ENCODE peak calls at places on chromosome 2, in five cellular contexts. R is GDM1; P is activated T-cell treated with anti-CD3 and anti-CD28 coated beads, Interleukin-2, amount 50 U/mL, for 24 hours; X is IMR-90; B is HTR-8/SVneo. Y is an unnamed sample.

GRCh38 chr2:36861896-36862295 is 104.4 kb downstream of the STRN start:
- DNase-seq in R (no peak), P (no peak), X (no peak), B (no peak), Y (no peak)

GRCh38 chr2:133241231-133241575 is 327.1 kb downstream of the NCKAP5 start:
- DNase-seq in R (no peak), P (no peak), X (peak), B (no peak), Y (peak)

GRCh38 chr2:68806511-68807109 is 64.6 kb downstream of the BMP10 start:
- DNase-seq in R (no peak), P (no peak), X (peak), B (no peak), Y (peak)

GRCh38 chr2:3451926-3452671 is 67.2 kb downstream of the ADI1 start:
- DNase-seq in R (no peak), P (no peak), X (no peak), B (no peak), Y (no peak)

GRCh38 chr2:239316562-239317465 is 84.0 kb downstream of the HDAC4 start:
- DNase-seq in R (no peak), P (peak), X (peak), B (no peak), Y (no peak)

GRCh38 chr2:57575703-57576268 is 470.8 kb upstream of the VRK2 start:
- DNase-seq in R (no peak), P (no peak), X (no peak), B (no peak), Y (no peak)

GRCh38 chr2:34266908-34267697 is 668.0 kb upstream of the FAM98A start:
- DNase-seq in R (no peak), P (no peak), X (no peak), B (no peak), Y (no peak)

GRCh38 chr2:19819097-19820065 is 82.4 kb downstream of the TTC32 start:
- DNase-seq in R (no peak), P (no peak), X (peak), B (peak), Y (peak)

GRCh38 chr2:133780099-133780996 is 212.1 kb upstream of the NCKAP5 start:
- DNase-seq in R (peak), P (no peak), X (peak), B (peak), Y (peak)

GRCh38 chr2:120766758-120767351 is 31.2 kb downstream of the GLI2 start:
- DNase-seq in R (no peak), P (no peak), X (peak), B (no peak), Y (no peak)

GRCh38 chr2:73268831-73269685 is 15.2 kb downstream of the FBXO41 start:
- DNase-seq in R (no peak), P (peak), X (peak), B (no peak), Y (no peak)

GRCh38 chr2:58449286-58450010 is 208.3 kb upstream of the FANCL start:
- DNase-seq in R (no peak), P (no peak), X (no peak), B (no peak), Y (no peak)

GRCh38 chr2:10124538-10125045 is 2.1 kb downstream of the RRM2 start:
- DNase-seq in R (peak), P (no peak), X (peak), B (no peak), Y (peak)

GRCh38 chr2:171522804-171523338 is 597 bp downstream of the CYBRD1 start:
- DNase-seq in R (no peak), P (peak), X (no peak), B (no peak), Y (no peak)

Y was measured in brain microvascular endothelial cell.